ENCODE peak calls at places on chromosomes 3 and 15, in five cellular contexts. O is GM12864, A is heart left ventricle, T is astrocyte of the spinal cord, D is H1. N is an unnamed sample.

GRCh38 chr15:50166216-50166615 is 15.8 kb upstream of the SLC27A2 start:
- DNase-seq in O (no peak), A (no peak), T (peak; percentile 30), D (no peak), N (no peak)

GRCh38 chr15:73697033-73697467 is 12.9 kb downstream of the CD276 start:
- DNase-seq in O (peak; percentile 52), A (peak; percentile 90), T (peak; percentile 97), D (no peak), N (no peak)

GRCh38 chr15:41019174-41019573 is 65.9 kb downstream of the CHAC1 start:
- DNase-seq in O (no peak), A (no peak), T (no peak), D (no peak), N (no peak)

GRCh38 chr3:97559398-97559797 is 205.2 kb upstream of the ARL6 start:
- DNase-seq in O (no peak), A (no peak), T (no peak), D (no peak), N (no peak)

GRCh38 chr3:127809211-127809610 is 13.1 kb downstream of the MGLL start:
- DNase-seq in O (no peak), A (no peak), T (no peak), D (no peak), N (no peak)

GRCh38 chr15:22887157-22887951 is 48.9 kb downstream of the NIPA2 start:
- DNase-seq in O (no peak), A (no peak), T (peak; percentile 67), D (no peak), N (no peak)

GRCh38 chr3:157261000-157261399 is 101.1 kb upstream of the CCNL1 start:
- DNase-seq in O (no peak), A (no peak), T (peak; percentile 84), D (no peak), N (no peak)

GRCh38 chr3:136694321-136694720 is 57.9 kb downstream of the STAG1 start:
- DNase-seq in O (no peak), A (no peak), T (no peak), D (no peak), N (no peak)

GRCh38 chr3:10774129-10774670 is 41.8 kb upstream of the SLC6A11 start:
- DNase-seq in O (no peak), A (no peak), T (no peak), D (peak; percentile 14), N (peak; percentile 66)

GRCh38 chr15:77650285-77650684 is 17.6 kb upstream of the LINGO1 start:
- DNase-seq in O (no peak), A (peak; percentile 21), T (no peak), D (peak; percentile 85), N (no peak)

GRCh38 chr3:30206051-30206450 is 400.4 kb upstream of the TGFBR2 start:
- DNase-seq in O (no peak), A (no peak), T (no peak), D (no peak), N (no peak)

GRCh38 chr3:36124118-36124796 is 256.0 kb upstream of the STAC start:
- DNase-seq in O (no peak), A (no peak), T (peak; percentile 65), D (peak; percentile 63), N (no peak)

GRCh38 chr15:83305696-83306291 is 21.3 kb upstream of the BNC1 start:
- DNase-seq in O (no peak), A (no peak), T (no peak), D (no peak), N (no peak)

GRCh38 chr15:34802803-34803395 is 7.5 kb upstream of the ACTC1 start:
- DNase-seq in O (no peak), A (no peak), T (no peak), D (no peak), N (no peak)

GRCh38 chr3:10366681-10367101 is 45.8 kb upstream of the SEC13 start:
- DNase-seq in O (no peak), A (no peak), T (peak; percentile 100), D (no peak), N (no peak)

GRCh38 chr15:98802187-98802586 is 153.8 kb downstream of the IGF1R start:
- DNase-seq in O (no peak), A (no peak), T (no peak), D (no peak), N (no peak)

GRCh38 chr3:5016218-5017161 is 37.3 kb downstream of the BHLHE40 start:
- DNase-seq in O (no peak), A (no peak), T (peak; percentile 36), D (no peak), N (no peak)

GRCh38 chr3:4821975-4822374 is 157.3 kb upstream of the BHLHE40 start:
- DNase-seq in O (no peak), A (peak; percentile 66), T (no peak), D (peak; percentile 32), N (no peak)

GRCh38 chr3:73255609-73256029 is 194.2 kb downstream of the EBLN2 start:
- DNase-seq in O (no peak), A (no peak), T (peak; percentile 37), D (no peak), N (no peak)

GRCh38 chr3:137808015-137808414 is 43.9 kb downstream of the SOX14 start:
- DNase-seq in O (no peak), A (no peak), T (no peak), D (no peak), N (no peak)

GRCh38 chr3:114231616-114232015 is 5.8 kb downstream of the ZNF80 start:
- DNase-seq in O (no peak), A (no peak), T (no peak), D (no peak), N (no peak)

GRCh38 chr15:78761020-78761419 is 50.2 kb downstream of the ADAMTS7 start:
- DNase-seq in O (no peak), A (peak; percentile 53), T (no peak), D (peak; percentile 44), N (no peak)

GRCh38 chr3:73419179-73419803 is 205.4 kb downstream of the PDZRN3 start:
- DNase-seq in O (no peak), A (no peak), T (peak; percentile 43), D (no peak), N (no peak)

GRCh38 chr15:71082803-71083202 is 32.5 kb upstream of the THSD4 start:
- DNase-seq in O (no peak), A (no peak), T (no peak), D (no peak), N (no peak)

GRCh38 chr15:58517682-58518525 is 86.1 kb downstream of the LIPC start:
- DNase-seq in O (peak; percentile 59), A (no peak), T (no peak), D (no peak), N (no peak)

GRCh38 chr3:7779331-7779730 is 722.3 kb upstream of the LMCD1 start:
- DNase-seq in O (no peak), A (no peak), T (peak; percentile 75), D (no peak), N (no peak)

GRCh38 chr3:16085884-16086608 is 88.4 kb upstream of the GALNT15 start:
- DNase-seq in O (no peak), A (peak; percentile 87), T (peak; percentile 62), D (no peak), N (no peak)

GRCh38 chr3:127749361-127749760 is 73.0 kb downstream of the MGLL start:
- DNase-seq in O (no peak), A (no peak), T (no peak), D (no peak), N (no peak)

GRCh38 chr3:153552887-153553604 is 391.0 kb downstream of the RAP2B start:
- DNase-seq in O (no peak), A (no peak), T (no peak), D (no peak), N (no peak)

DNA sequence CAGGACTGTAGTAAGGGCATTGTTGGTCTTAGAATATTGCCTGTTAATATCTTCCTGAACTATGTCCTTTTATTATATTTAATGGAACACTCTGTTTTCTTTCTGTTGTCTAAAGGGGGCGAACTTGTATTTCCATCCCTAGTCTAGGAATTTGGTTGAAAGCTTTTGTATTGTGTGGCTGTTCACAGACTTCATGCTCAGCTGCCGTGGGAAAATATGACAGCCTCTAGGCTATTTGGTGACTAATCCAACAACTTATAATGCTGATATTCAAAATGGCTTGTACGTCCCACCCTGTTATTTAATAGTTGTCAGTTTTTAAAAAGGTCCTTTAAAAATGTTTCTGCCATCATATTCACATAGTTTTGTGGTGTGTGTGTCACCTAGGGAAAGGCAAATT is 202.6 kb downstream of the KLHL25 start:
- DNase-seq in O (no peak), A (no peak), T (peak; percentile 86), D (no peak), N (no peak)
- TF ChIP-seq CTCF in O (no peak), A (peak; percentile 27), T (peak; percentile 28), D (no peak), N (peak; percentile 58)

DNA sequence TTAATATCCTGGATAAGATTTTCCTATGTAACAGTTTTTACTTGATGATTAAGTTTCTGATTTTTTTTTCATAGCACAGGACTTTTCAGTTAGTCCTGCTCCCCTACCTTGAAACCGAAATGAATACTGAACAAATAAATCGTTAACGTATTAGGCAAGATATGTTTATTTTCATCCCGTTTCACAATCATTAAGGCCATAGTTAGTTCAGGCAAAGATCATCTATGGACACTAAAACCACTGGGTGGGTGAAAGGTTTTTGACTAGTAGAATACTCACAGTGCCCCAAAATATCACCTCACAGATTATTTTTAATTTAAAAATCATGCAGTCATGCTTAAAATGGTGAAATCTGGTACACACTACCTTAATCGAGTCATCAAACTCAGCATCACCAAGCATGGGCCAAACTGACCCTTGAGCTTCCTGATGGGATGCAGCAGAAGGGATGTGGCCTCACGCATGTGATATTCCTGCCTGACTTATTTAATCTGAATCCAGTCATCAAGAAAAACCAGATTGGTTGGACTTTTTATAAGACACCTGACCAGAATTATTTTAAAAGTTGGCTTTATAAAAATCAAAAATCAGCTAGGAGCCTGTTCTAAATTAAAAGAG is 365.0 kb downstream of the LPP start:
- DNase-seq in O (no peak), A (no peak), T (no peak), D (no peak), N (no peak)
- TF ChIP-seq CTCF in O (no peak), A (no peak), T (no peak), D (no peak), N (no peak)

DNA sequence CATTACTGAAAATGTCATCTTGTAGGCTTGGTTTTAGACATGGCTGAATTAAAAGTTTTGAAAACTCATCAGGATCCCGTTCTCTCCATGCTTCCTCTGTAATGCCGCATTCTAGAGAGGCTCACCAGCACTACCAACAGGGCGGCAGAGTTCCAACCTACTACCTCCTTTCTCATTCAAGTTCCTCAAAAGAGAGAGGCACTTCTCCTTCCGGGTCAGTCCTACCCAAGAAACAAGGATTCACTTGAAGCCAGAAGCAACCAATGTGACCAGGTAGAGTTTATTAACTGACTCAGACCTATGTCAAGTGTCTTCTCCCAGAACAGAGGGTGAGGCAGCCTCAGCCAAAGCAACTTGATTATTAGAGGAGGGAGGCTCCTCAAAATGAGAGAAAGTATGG is 59.8 kb upstream of the GYG1 start:
- DNase-seq in O (no peak), A (no peak), T (no peak), D (no peak), N (no peak)
- TF ChIP-seq CTCF in O (no peak), A (no peak), T (no peak), D (peak; percentile 35), N (no peak)

GRCh38 chr3:58993547-58993946 is 56.3 kb downstream of the CFAP20DC start:
- DNase-seq in O (no peak), A (no peak), T (no peak), D (no peak), N (no peak)

GRCh38 chr3:58998476-58999117 is 51.2 kb downstream of the CFAP20DC start:
- DNase-seq in O (peak; percentile 5), A (no peak), T (peak; percentile 86), D (no peak), N (no peak)

GRCh38 chr3:58996730-58997129 is 53.1 kb downstream of the CFAP20DC start:
- DNase-seq in O (no peak), A (no peak), T (no peak), D (no peak), N (no peak)

GRCh38 chr3:58991623-58992022 is 58.2 kb downstream of the CFAP20DC start:
- DNase-seq in O (no peak), A (no peak), T (no peak), D (no peak), N (no peak)

GRCh38 chr3:58994746-58995330 is 55.0 kb downstream of the CFAP20DC start:
- DNase-seq in O (peak; percentile 18), A (no peak), T (peak; percentile 72), D (no peak), N (no peak)
- TF ChIP-seq CTCF in O (peak; percentile 74), A (peak; percentile 59), T (peak; percentile 91), D (peak; percentile 82), N (peak; percentile 90)